ENCODE peak calls at places on chromosomes 12 and 14, in ten cellular contexts. R is CD4-positive, alpha-beta T cell; V is left ventricle myocardium superior; O is hepatocyte; Q is tibial nerve; I is Jurkat, Clone E6-1; H is cardiac muscle cell; X is AG20443; G is left lobe of liver; P is stimulated activated CD4-positive, alpha-beta T cell treated with anti-CD3 and anti-CD28 coated beads, Interleukin-1b, Interleukin-23, amount 100 ng/mL, for 24 hours. F is an unnamed sample.

GRCh38 chr12:47868552-47869031 is 36.2 kb downstream of the VDR start:
- DNase-seq in R (no peak), V (no peak), O (no peak), Q (no peak), I (no peak), H (no peak), X (no peak), G (no peak), P (no peak), F (no peak)

GRCh38 chr12:69401940-69402339 is 42.4 kb downstream of the YEATS4 start:
- DNase-seq in R (no peak), V (peak; percentile 28), O (no peak), Q (no peak), I (no peak), H (no peak), X (no peak), G (peak; percentile 59), P (no peak), F (peak; percentile 54)

GRCh38 chr12:14772946-14773345 is 30.3 kb downstream of the WBP11 start:
- DNase-seq in R (no peak), V (no peak), O (no peak), Q (no peak), I (no peak), H (no peak), X (no peak), G (no peak), P (no peak), F (no peak)

GRCh38 chr12:34289431-34290190 is 267.3 kb downstream of the ALG10 start:
- DNase-seq in R (no peak), V (peak; percentile 3), O (peak; percentile 2), Q (no peak), I (no peak), H (no peak), X (no peak), G (peak; percentile 30), P (no peak), F (no peak)

GRCh38 chr14:67764496-67764895 is 51.9 kb downstream of the ZFYVE26 start:
- DNase-seq in R (no peak), V (no peak), O (peak; percentile 41), Q (no peak), I (no peak), H (no peak), X (no peak), G (no peak), P (no peak), F (no peak)

GRCh38 chr14:90517431-90517841 is 120.6 kb downstream of the CALM1 start:
- DNase-seq in R (no peak), V (no peak), O (peak; percentile 67), Q (no peak), I (no peak), H (no peak), X (no peak), G (no peak), P (no peak), F (no peak)

GRCh38 chr12:95551305-95551704 is at the start of gene USP44:
- DNase-seq in R (no peak), V (no peak), O (no peak), Q (no peak), I (peak; percentile 82), H (no peak), X (no peak), G (no peak), P (no peak), F (no peak)

GRCh38 chr12:121718653-121719239 is 6.2 kb downstream of the TMEM120B start:
- DNase-seq in R (no peak), V (no peak), O (no peak), Q (no peak), I (peak; percentile 80), H (no peak), X (no peak), G (no peak), P (no peak), F (no peak)

GRCh38 chr12:96427269-96427729 is 27.1 kb upstream of the CDK17 start:
- DNase-seq in R (no peak), V (peak; percentile 38), O (peak; percentile 79), Q (peak; percentile 47), I (no peak), H (peak; percentile 100), X (peak; percentile 91), G (no peak), P (no peak), F (peak; percentile 100)

GRCh38 chr12:103799504-103800251 is 41.4 kb downstream of the NT5DC3 start:
- DNase-seq in R (no peak), V (no peak), O (peak; percentile 63), Q (no peak), I (peak; percentile 72), H (peak; percentile 79), X (peak; percentile 23), G (no peak), P (no peak), F (peak; percentile 62)

F was measured in astrocyte.